ENCODE peak calls at places on chromosome 5, in seven cellular contexts. Z, J, K, S, A, G and X are unnamed samples.

GRCh38 chr5:10701567-10702039 is 59.4 kb downstream of the DAP start:
- DNase-seq in Z (no peak), J (no peak), K (no peak), S (no peak), A (peak; percentile 67), G (peak; percentile 40), X (no peak)

GRCh38 chr5:72848474-72849428 is 32.3 kb downstream of the TNPO1 start:
- DNase-seq in Z (no peak), J (peak; percentile 85), K (peak; percentile 86), S (peak; percentile 40), A (peak; percentile 54), G (peak; percentile 48), X (peak; percentile 68)

GRCh38 chr5:78985407-78986223 is 505 bp upstream of the ARSB start:
- DNase-seq in Z (peak; percentile 54), J (no peak), K (no peak), S (no peak), A (peak; percentile 60), G (peak; percentile 93), X (no peak)

GRCh38 chr5:122142480-122142879 is 13.1 kb downstream of the ZNF474 start:
- DNase-seq in Z (peak; percentile 83), J (no peak), K (no peak), S (no peak), A (peak; percentile 84), G (peak; percentile 99), X (no peak)

GRCh38 chr5:151150484-151151262 is 6.9 kb downstream of the ANXA6 start:
- DNase-seq in Z (no peak), J (peak; percentile 73), K (no peak), S (peak; percentile 50), A (peak; percentile 85), G (no peak), X (peak; percentile 42)

GRCh38 chr5:74035521-74035937 is 409.5 kb downstream of the ARHGEF28 start:
- DNase-seq in Z (no peak), J (no peak), K (no peak), S (peak; percentile 59), A (peak; percentile 69), G (peak; percentile 78), X (no peak)

GRCh38 chr5:143094087-143094511 is 309.4 kb downstream of the NR3C1 start:
- DNase-seq in Z (peak; percentile 31), J (no peak), K (no peak), S (no peak), A (peak; percentile 71), G (peak; percentile 74), X (no peak)

GRCh38 chr5:53679261-53679660 is 118.8 kb downstream of the NDUFS4 start:
- DNase-seq in Z (no peak), J (no peak), K (no peak), S (no peak), A (peak; percentile 5), G (peak; percentile 18), X (no peak)

GRCh38 chr5:177378884-177379883 is 5.0 kb upstream of the SLC34A1 start:
- DNase-seq in Z (peak; percentile 59), J (no peak), K (no peak), S (no peak), A (peak; percentile 90), G (peak; percentile 93), X (no peak)

GRCh38 chr5:50853151-50853550 is 186.7 kb downstream of the PARP8 start:
- DNase-seq in Z (no peak), J (peak; percentile 34), K (no peak), S (peak; percentile 60), A (no peak), G (no peak), X (peak; percentile 14)

GRCh38 chr5:82107277-82107676 is 135.5 kb downstream of the ATG10 start:
- DNase-seq in Z (no peak), J (no peak), K (no peak), S (no peak), A (peak; percentile 54), G (no peak), X (no peak)

GRCh38 chr5:151523335-151523734 is 67.8 kb downstream of the FAT2 start:
- DNase-seq in Z (no peak), J (no peak), K (no peak), S (no peak), A (peak; percentile 39), G (peak; percentile 77), X (no peak)

GRCh38 chr5:149576021-149576420 is 5.3 kb upstream of the ARHGEF37 start:
- DNase-seq in Z (no peak), J (no peak), K (no peak), S (no peak), A (no peak), G (no peak), X (no peak)

GRCh38 chr5:159258361-159258760 is 4.7 kb upstream of the UBLCP1 start:
- DNase-seq in Z (no peak), J (no peak), K (no peak), S (no peak), A (no peak), G (no peak), X (no peak)

GRCh38 chr5:120895659-120896058 is 431.6 kb downstream of the PRR16 start:
- DNase-seq in Z (no peak), J (no peak), K (no peak), S (no peak), A (no peak), G (no peak), X (no peak)

GRCh38 chr5:96344678-96345612 is 88.1 kb downstream of the PCSK1 start:
- DNase-seq in Z (peak; percentile 35), J (no peak), K (no peak), S (peak; percentile 59), A (peak; percentile 78), G (peak; percentile 67), X (no peak)

GRCh38 chr5:65418661-65419060 is 63.1 kb downstream of the ADAMTS6 start:
- DNase-seq in Z (no peak), J (no peak), K (no peak), S (no peak), A (no peak), G (no peak), X (no peak)

GRCh38 chr5:103207653-103208052 is 50.9 kb upstream of the MACIR start:
- DNase-seq in Z (no peak), J (no peak), K (no peak), S (no peak), A (peak; percentile 12), G (peak; percentile 44), X (no peak)

GRCh38 chr5:79436821-79437220 is 77.1 kb downstream of the HOMER1 start:
- DNase-seq in Z (no peak), J (no peak), K (no peak), S (no peak), A (peak; percentile 13), G (peak; percentile 7), X (no peak)

GRCh38 chr5:58885265-58885664 is 302.4 kb downstream of the RAB3C start:
- DNase-seq in Z (no peak), J (no peak), K (no peak), S (no peak), A (no peak), G (peak; percentile 10), X (no peak)